ENCODE peak calls at places on chromosomes 4 and X, in seven cellular contexts. H is nucleus accumbens; Z is upper lobe of right lung; V is activated naive CD4-positive, alpha-beta T cell treated with anti-CD3 and anti-CD28 coated beads, Interleukin-2, amount 50 U/mL, for 72 hours; F is fibroblast of lung; B is HT1080; X is HS-5. W is an unnamed sample.

GRCh38 chr4:174402470-174403176 is 118.9 kb downstream of the CEP44 start:
- DNase-seq in X (no peak), B (no peak), Z (no peak), F (no peak), H (no peak), V (no peak), W (peak)

GRCh38 chr4:41709844-41710481 is 38.6 kb downstream of the PHOX2B start:
- DNase-seq in V (no peak), Z (no peak), F (peak), H (no peak), B (peak), X (peak), W (peak)

GRCh38 chr4:79141530-79141929 is 184.3 kb downstream of the NAA11 start:
- DNase-seq in V (no peak), B (peak), F (peak), Z (no peak), H (no peak), X (no peak), W (peak)

GRCh38 chrX:46180258-46180687 is 364.9 kb downstream of the ZNF674 start:
- DNase-seq in F (peak), B (peak), H (no peak), V (no peak), X (peak), Z (no peak), W (peak)

GRCh38 chr4:92106816-92107215 is 196.9 kb upstream of the GRID2 start:
- DNase-seq in V (no peak), B (no peak), Z (no peak), H (no peak), F (no peak), X (no peak), W (no peak)

GRCh38 chrX:30521440-30522182 is 56.0 kb downstream of the TASL start:
- DNase-seq in X (no peak), Z (no peak), H (no peak), F (peak), V (no peak), B (peak), W (peak)

GRCh38 chr4:38728651-38729141 is 54.1 kb downstream of the TLR10 start:
- DNase-seq in Z (peak), V (no peak), F (no peak), B (no peak), X (no peak), H (no peak), W (no peak)

GRCh38 chrX:130401415-130402210 is at the start of gene RBMX2:
- DNase-seq in F (peak), Z (peak), V (peak), X (peak), B (peak), H (peak), W (peak)

GRCh38 chrX:40663880-40664630 is 16.7 kb upstream of the CXorf38 start:
- DNase-seq in X (no peak), F (peak), H (peak), B (no peak), V (no peak), Z (no peak), W (peak)

GRCh38 chrX:16924631-16925239 is 21.7 kb upstream of the REPS2 start:
- DNase-seq in H (no peak), X (no peak), Z (no peak), V (no peak), B (no peak), F (peak), W (no peak)

GRCh38 chrX:49959602-49960001 is 37.2 kb downstream of the CLCN5 start:
- DNase-seq in X (no peak), H (no peak), F (no peak), Z (no peak), B (no peak), V (no peak), W (no peak)

GRCh38 chrX:15143050-15143824 is 126.6 kb downstream of the ASB9 start:
- DNase-seq in V (no peak), Z (peak), B (peak), H (peak), F (peak), X (peak), W (peak)

GRCh38 chrX:84865113-84865512 is 138.6 kb upstream of the APOOL start:
- DNase-seq in H (no peak), Z (no peak), F (peak), B (no peak), V (no peak), X (no peak), W (no peak)

GRCh38 chrX:88991583-88992132 is 244.6 kb downstream of the CPXCR1 start:
- DNase-seq in V (no peak), H (no peak), B (no peak), F (no peak), X (no peak), Z (no peak), W (no peak)

GRCh38 chr4:143625632-143626031 is 74.8 kb downstream of the FREM3 start:
- DNase-seq in F (no peak), V (no peak), B (no peak), X (no peak), H (no peak), Z (no peak), W (no peak)